ENCODE peak calls at places on chromosomes 5 and 9, in six cellular contexts. Q, I, M, A, W and E are unnamed samples.

GRCh38 chr9:107242073-107243063 is 40.7 kb upstream of the RAD23B start:
- DNase-seq in Q (no peak), I (no peak), M (no peak), A (no peak), W (no peak), E (no peak)

GRCh38 chr5:157748740-157749461 is 5.4 kb downstream of the LSM11 start:
- DNase-seq in Q (no peak), I (no peak), M (no peak), A (no peak), W (peak), E (no peak)

GRCh38 chr5:3825888-3826465 is 230.3 kb downstream of the IRX1 start:
- DNase-seq in Q (no peak), I (no peak), M (no peak), A (no peak), W (no peak), E (no peak)

GRCh38 chr5:150309898-150310269 is 7.2 kb upstream of the ARSI start:
- DNase-seq in Q (no peak), I (no peak), M (no peak), A (no peak), W (no peak), E (no peak)

GRCh38 chr5:82168294-82168693 is 109.9 kb downstream of the RPS23 start:
- DNase-seq in Q (no peak), I (no peak), M (no peak), A (no peak), W (no peak), E (no peak)

GRCh38 chr5:142426676-142427364 is 102.0 kb upstream of the SPRY4 start:
- DNase-seq in Q (no peak), I (no peak), M (no peak), A (no peak), W (no peak), E (no peak)

GRCh38 chr9:87337335-87338074 is 160.2 kb upstream of the DAPK1 start:
- DNase-seq in Q (peak), I (no peak), M (no peak), A (no peak), W (no peak), E (no peak)

GRCh38 chr5:23977996-23978395 is 470.6 kb downstream of the PRDM9 start:
- DNase-seq in Q (peak), I (no peak), M (no peak), A (peak), W (peak), E (no peak)

GRCh38 chr9:127201731-127202130 is 62.8 kb upstream of the GARNL3 start:
- DNase-seq in Q (no peak), I (no peak), M (no peak), A (no peak), W (no peak), E (no peak)

GRCh38 chr9:36956908-36957307 is 77.2 kb downstream of the PAX5 start:
- DNase-seq in Q (no peak), I (no peak), M (no peak), A (no peak), W (no peak), E (no peak)

GRCh38 chr9:84343111-84343521 is 2.6 kb upstream of the SLC28A3 start:
- DNase-seq in Q (no peak), I (no peak), M (no peak), A (no peak), W (no peak), E (no peak)

GRCh38 chr9:8492034-8492433 is 692.5 kb upstream of the DMAC1 start:
- DNase-seq in Q (no peak), I (no peak), M (no peak), A (no peak), W (no peak), E (no peak)

GRCh38 chr5:57174850-57175525 is 1.1 kb downstream of the GPBP1 start:
- DNase-seq in Q (no peak), I (no peak), M (no peak), A (no peak), W (no peak), E (no peak)

GRCh38 chr5:139459451-139459934 is 3.0 kb downstream of the ECSCR start:
- DNase-seq in Q (no peak), I (no peak), M (peak), A (peak), W (no peak), E (no peak)

GRCh38 chr5:119357309-119357708 is 1.5 kb downstream of the TNFAIP8 start:
- DNase-seq in Q (no peak), I (no peak), M (no peak), A (no peak), W (no peak), E (no peak)

GRCh38 chr5:647311-647710 is 35.2 kb downstream of the CEP72 start:
- DNase-seq in Q (no peak), I (no peak), M (no peak), A (no peak), W (no peak), E (no peak)

GRCh38 chr5:136810198-136810823 is 445.0 kb upstream of the TRPC7 start:
- DNase-seq in Q (no peak), I (no peak), M (no peak), A (no peak), W (no peak), E (no peak)

GRCh38 chr5:31638748-31639418 is at the start of gene PDZD2:
- DNase-seq in Q (peak), I (peak), M (peak), A (peak), W (peak), E (peak)

GRCh38 chr9:95891067-95891466 is 15.6 kb downstream of the ERCC6L2 start:
- DNase-seq in Q (no peak), I (no peak), M (no peak), A (no peak), W (no peak), E (no peak)

GRCh38 chr9:95892690-95893089 is 17.2 kb downstream of the ERCC6L2 start:
- DNase-seq in Q (no peak), I (no peak), M (no peak), A (no peak), W (no peak), E (no peak)

GRCh38 chr9:95887926-95888497 is 12.5 kb downstream of the ERCC6L2 start:
- DNase-seq in Q (no peak), I (no peak), M (no peak), A (no peak), W (no peak), E (no peak)

GRCh38 chr9:95896580-95896979 is 21.1 kb downstream of the ERCC6L2 start:
- DNase-seq in Q (no peak), I (no peak), M (no peak), A (no peak), W (no peak), E (no peak)

DNA sequence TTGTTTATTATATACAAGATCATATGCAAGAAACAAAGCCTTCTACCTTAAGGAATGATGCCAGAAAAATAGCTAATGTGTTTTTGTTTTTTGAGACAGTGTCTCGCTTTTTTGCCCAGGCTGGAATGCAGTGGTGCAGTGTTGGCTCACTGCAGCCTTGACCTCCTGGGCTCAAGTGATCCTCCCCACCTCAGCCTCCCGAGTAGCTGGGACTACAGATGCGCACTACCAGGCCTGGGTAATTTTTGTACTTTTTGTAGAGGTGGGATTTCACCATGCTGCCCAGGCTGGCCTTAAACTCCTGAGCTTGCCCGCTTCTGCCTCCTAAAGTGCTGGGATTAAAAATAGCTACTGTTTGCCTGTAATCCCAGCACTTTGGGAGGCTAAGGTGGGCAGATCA is 15.1 kb downstream of the ERCC6L2 start:
- DNase-seq in Q (no peak), I (no peak), M (no peak), A (no peak), W (no peak), E (no peak)
- TF ChIP-seq TAF1 in Q (no peak), I (no peak), M (no peak), A (no peak), W (no peak), E (no peak)

DNA sequence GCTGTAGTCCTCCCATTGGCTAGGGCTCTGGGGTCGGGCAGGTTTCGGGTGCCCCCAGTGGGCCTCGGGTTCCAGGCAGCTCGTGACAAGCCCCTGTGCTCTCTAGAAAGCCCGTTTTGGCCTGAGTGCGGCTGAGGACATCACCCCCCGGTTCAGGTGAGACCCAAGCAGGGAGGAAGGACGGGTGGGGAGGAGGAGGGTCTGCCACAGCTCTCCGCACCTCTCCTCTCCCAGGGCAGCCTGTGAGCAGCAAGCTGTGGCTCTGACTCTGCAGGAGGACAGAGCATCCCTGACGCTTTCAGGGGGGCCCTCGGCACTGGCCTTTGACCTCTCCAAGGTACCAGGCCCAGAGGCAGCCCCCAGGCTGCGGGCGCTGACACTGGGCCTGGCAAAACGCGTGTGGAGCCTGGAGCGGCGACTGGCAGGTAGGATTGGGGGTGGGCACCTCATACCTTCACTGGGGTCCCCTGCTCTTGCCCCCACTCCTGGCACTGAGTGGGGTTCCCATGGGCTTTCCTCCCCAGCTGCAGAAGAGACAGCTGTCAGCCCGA is 672 bp downstream of the PAXX start:
- DNase-seq in Q (no peak), I (no peak), M (no peak), A (no peak), W (no peak), E (no peak)
- TF ChIP-seq POLR2A in Q (no peak), I (no peak), M (no peak), A (no peak), W (no peak), E (no peak)

DNA sequence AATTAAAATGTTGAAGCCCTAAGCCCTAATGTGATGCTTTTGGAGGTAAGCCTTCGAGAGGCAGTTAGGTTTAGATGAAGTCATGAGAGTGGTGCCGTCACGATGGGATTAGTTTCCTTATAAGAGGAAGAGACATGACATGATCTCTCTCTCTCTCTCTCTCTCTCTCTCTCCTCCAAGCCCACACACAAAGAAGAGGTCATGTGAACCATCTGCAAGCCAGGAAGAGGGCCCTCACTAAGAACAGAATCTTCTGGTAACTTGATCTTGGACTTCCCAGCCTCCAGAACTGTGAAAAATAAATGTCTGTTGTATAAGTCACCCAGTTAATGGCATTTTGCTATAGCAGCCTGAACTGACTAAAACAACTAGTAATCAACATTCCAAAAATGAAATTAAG is 175.5 kb downstream of the GNA14 start:
- DNase-seq in Q (no peak), I (no peak), M (no peak), A (no peak), W (no peak), E (no peak)
- TF ChIP-seq TAF1 in Q (no peak), I (no peak), M (no peak), A (no peak), W (no peak), E (no peak)

GRCh38 chr9:78029601-78030552 is 1.7 kb downstream of the GNAQ start:
- DNase-seq in Q (no peak), I (no peak), M (no peak), A (no peak), W (no peak), E (no peak)
- TF ChIP-seq POLR2A in Q (no peak), I (no peak), M (no peak), A (no peak), W (no peak), E (no peak)

GRCh38 chr5:174229640-174230350 is 184.3 kb downstream of the NSG2 start:
- DNase-seq in Q (no peak), I (no peak), M (no peak), A (no peak), W (no peak), E (no peak)
- TF ChIP-seq TAF1 in Q (no peak), I (no peak), M (no peak), A (no peak), W (no peak), E (no peak)